ENCODE peak calls at places on chromosome 10, in six cellular contexts. A is astrocyte of the hippocampus, P is endothelial cell, T is heart right ventricle, N is head of caudate nucleus, Z is HFF-Myc. W is an unnamed sample.

GRCh38 chr10:8360365-8360764 is 305.9 kb downstream of the GATA3 start:
- DNase-seq in A (no peak), P (no peak), T (no peak), N (no peak), Z (no peak), W (no peak)

GRCh38 chr10:123536176-123536845 is 129.8 kb upstream of the GPR26 start:
- DNase-seq in A (no peak), P (no peak), T (no peak), N (no peak), Z (no peak), W (no peak)

GRCh38 chr10:124643281-124644009 is 100.7 kb downstream of the FAM53B start:
- DNase-seq in A (peak; percentile 31), P (no peak), T (peak; percentile 21), N (no peak), Z (no peak), W (no peak)

GRCh38 chr10:67110286-67110685 is 184.4 kb downstream of the LRRTM3 start:
- DNase-seq in A (no peak), P (no peak), T (no peak), N (no peak), Z (no peak), W (no peak)

GRCh38 chr10:63494951-63495350 is 26.2 kb upstream of the REEP3 start:
- DNase-seq in A (no peak), P (no peak), T (no peak), N (no peak), Z (no peak), W (no peak)

GRCh38 chr10:115827180-115827579 is 445.8 kb downstream of the GFRA1 start:
- DNase-seq in A (peak; percentile 66), P (no peak), T (no peak), N (no peak), Z (no peak), W (peak; percentile 21)

GRCh38 chr10:95305606-95306385 is 15.0 kb upstream of the PDLIM1 start:
- DNase-seq in A (no peak), P (no peak), T (no peak), N (no peak), Z (no peak), W (no peak)

GRCh38 chr10:83769421-83769820 is 369.9 kb upstream of the GHITM start:
- DNase-seq in A (no peak), P (no peak), T (no peak), N (no peak), Z (no peak), W (no peak)

GRCh38 chr10:31129261-31129660 is 97.6 kb upstream of the ZNF438 start:
- DNase-seq in A (peak; percentile 83), P (no peak), T (no peak), N (no peak), Z (peak; percentile 71), W (no peak)

GRCh38 chr10:72186633-72187330 is 29.0 kb upstream of the ANAPC16 start:
- DNase-seq in A (no peak), P (no peak), T (no peak), N (no peak), Z (no peak), W (no peak)

GRCh38 chr10:20971901-20972300 is 74.8 kb upstream of the NEBL start:
- DNase-seq in A (no peak), P (no peak), T (no peak), N (no peak), Z (no peak), W (no peak)

GRCh38 chr10:32445036-32445435 is 904 bp upstream of the CCDC7 start:
- DNase-seq in A (peak; percentile 3), P (no peak), T (no peak), N (no peak), Z (no peak), W (no peak)

GRCh38 chr10:79149662-79150443 is 81.1 kb downstream of the ZMIZ1 start:
- DNase-seq in A (no peak), P (no peak), T (peak; percentile 90), N (no peak), Z (peak; percentile 51), W (peak; percentile 92)

GRCh38 chr10:95445837-95446347 is 115.3 kb downstream of the SORBS1 start:
- DNase-seq in A (peak; percentile 90), P (peak; percentile 53), T (no peak), N (no peak), Z (peak; percentile 45), W (peak; percentile 19)

GRCh38 chr10:78630944-78631838 is 437.6 kb upstream of the ZMIZ1 start:
- DNase-seq in A (peak; percentile 27), P (no peak), T (no peak), N (no peak), Z (no peak), W (no peak)

GRCh38 chr10:69494626-69495558 is 43.6 kb downstream of the TSPAN15 start:
- DNase-seq in A (no peak), P (no peak), T (no peak), N (peak; percentile 91), Z (no peak), W (no peak)

GRCh38 chr10:42754155-42755027 is 28.2 kb upstream of the BMS1 start:
- DNase-seq in A (peak; percentile 54), P (peak; percentile 50), T (peak; percentile 58), N (no peak), Z (no peak), W (peak; percentile 59)

GRCh38 chr10:43294241-43294658 is 27.4 kb upstream of the RASGEF1A start:
- DNase-seq in A (no peak), P (no peak), T (no peak), N (no peak), Z (no peak), W (no peak)

GRCh38 chr10:82308641-82309040 is 433.6 kb downstream of the NRG3 start:
- DNase-seq in A (no peak), P (peak; percentile 8), T (no peak), N (no peak), Z (no peak), W (no peak)

GRCh38 chr10:60606343-60607080 is 171.8 kb upstream of the CDK1 start:
- DNase-seq in A (peak; percentile 8), P (no peak), T (no peak), N (no peak), Z (no peak), W (no peak)

GRCh38 chr10:80538481-80539185 is 931 bp downstream of the SH2D4B start:
- DNase-seq in A (no peak), P (no peak), T (no peak), N (no peak), Z (no peak), W (no peak)

GRCh38 chr10:34731885-34732701 is 83.0 kb downstream of the PARD3 start:
- DNase-seq in A (peak; percentile 60), P (no peak), T (no peak), N (no peak), Z (no peak), W (no peak)

GRCh38 chr10:14185501-14186045 is 145.2 kb downstream of the FRMD4A start:
- DNase-seq in A (peak; percentile 94), P (peak; percentile 59), T (no peak), N (no peak), Z (peak; percentile 21), W (no peak)

GRCh38 chr10:79310911-79311573 is 36.2 kb upstream of the PPIF start:
- DNase-seq in A (no peak), P (no peak), T (peak; percentile 21), N (no peak), Z (no peak), W (peak; percentile 53)

GRCh38 chr10:28897617-28898464 is 220.5 kb downstream of the BAMBI start:
- DNase-seq in A (peak; percentile 63), P (no peak), T (peak; percentile 34), N (peak; percentile 38), Z (no peak), W (no peak)

GRCh38 chr10:28947209-28947608 is 269.9 kb downstream of the BAMBI start:
- DNase-seq in A (no peak), P (no peak), T (no peak), N (no peak), Z (peak; percentile 9), W (no peak)

GRCh38 chr10:132535065-132535651 is 2.4 kb upstream of the INPP5A start:
- DNase-seq in A (no peak), P (no peak), T (no peak), N (peak; percentile 29), Z (no peak), W (peak; percentile 12)

GRCh38 chr10:72026251-72026650 is 62.1 kb downstream of the CHST3 start:
- DNase-seq in A (no peak), P (no peak), T (no peak), N (no peak), Z (no peak), W (no peak)

GRCh38 chr10:20073164-20073563 is 256.9 kb downstream of the PLXDC2 start:
- DNase-seq in A (no peak), P (no peak), T (no peak), N (no peak), Z (no peak), W (no peak)

GRCh38 chr10:5812283-5813090 is 747 bp downstream of the GDI2 start:
- DNase-seq in A (peak; percentile 62), P (peak; percentile 54), T (peak; percentile 54), N (peak; percentile 53), Z (no peak), W (peak; percentile 74)

GRCh38 chr10:67783576-67784294 is 54.3 kb downstream of the DNAJC12 start:
- DNase-seq in A (no peak), P (no peak), T (no peak), N (no peak), Z (no peak), W (no peak)

GRCh38 chr10:122159159-122159970 is 111.7 kb upstream of the BTBD16 start:
- DNase-seq in A (no peak), P (no peak), T (no peak), N (no peak), Z (no peak), W (no peak)

GRCh38 chr10:80498833-80499671 is 38.6 kb upstream of the SH2D4B start:
- DNase-seq in A (peak; percentile 94), P (no peak), T (peak; percentile 88), N (peak; percentile 62), Z (peak; percentile 82), W (peak; percentile 94)